ENCODE peak calls at places on chromosomes 7 and 10, in nine cellular contexts. B is brain microvascular endothelial cell; M is nephron progenitor cell; S is non-pigmented ciliary epithelial cell; K is heart right ventricle; J is NCI-H187; C is stimulated activated CD4-positive, alpha-beta T cell treated with anti-CD3 and anti-CD28 coated beads, Interleukin-12 subunit alpha, Interleukin-12 subunit beta, amount 100 ng/mL, for 24 hours; T is HCT116; H is H54. N is an unnamed sample.

GRCh38 chr10:77531441-77532001 is 106.1 kb downstream of the KCNMA1 start:
- DNase-seq in B (peak; percentile 91), M (no peak), S (peak; percentile 49), K (peak; percentile 17), J (no peak), C (no peak), T (peak; percentile 60), H (peak; percentile 84), N (peak; percentile 88)

GRCh38 chr10:100826983-100827818 is 81.8 kb downstream of the PAX2 start:
- DNase-seq in B (no peak), M (peak; percentile 56), S (no peak), K (no peak), J (no peak), C (no peak), T (peak; percentile 56), H (no peak), N (no peak)

GRCh38 chr7:104981671-104982036 is 32.4 kb upstream of the KMT2E start:
- DNase-seq in B (no peak), M (no peak), S (no peak), K (no peak), J (no peak), C (no peak), T (no peak), H (no peak), N (no peak)

GRCh38 chr7:143042821-143043271 is 9.3 kb upstream of the OR6V1 start:
- DNase-seq in B (no peak), M (no peak), S (no peak), K (no peak), J (no peak), C (no peak), T (no peak), H (no peak), N (no peak)

GRCh38 chr10:95263864-95264226 is 27.0 kb downstream of the PDLIM1 start:
- DNase-seq in B (no peak), M (no peak), S (no peak), K (no peak), J (no peak), C (no peak), T (no peak), H (no peak), N (no peak)

GRCh38 chr10:31582365-31583052 is 263.5 kb downstream of the ZEB1 start:
- DNase-seq in B (peak; percentile 23), M (no peak), S (no peak), K (peak; percentile 46), J (no peak), C (no peak), T (peak; percentile 19), H (peak; percentile 37), N (no peak)

GRCh38 chr7:35905555-35905954 is 104.7 kb downstream of the SEPTIN7 start:
- DNase-seq in B (peak; percentile 48), M (no peak), S (peak; percentile 24), K (no peak), J (no peak), C (no peak), T (no peak), H (no peak), N (peak; percentile 10)

GRCh38 chr7:116209561-116210070 is 723 bp upstream of the TES start:
- DNase-seq in B (no peak), M (no peak), S (no peak), K (no peak), J (no peak), C (no peak), T (no peak), H (no peak), N (no peak)

GRCh38 chr7:38025815-38026214 is 105.4 kb downstream of the EPDR1 start:
- DNase-seq in B (no peak), M (no peak), S (no peak), K (no peak), J (no peak), C (no peak), T (no peak), H (no peak), N (no peak)

GRCh38 chr7:18890885-18891621 is 226.4 kb downstream of the TWIST1 start:
- DNase-seq in B (no peak), M (no peak), S (no peak), K (no peak), J (no peak), C (no peak), T (no peak), H (no peak), N (no peak)

GRCh38 chr10:124091646-124092269 is 1.6 kb downstream of the CHST15 start:
- DNase-seq in B (peak; percentile 18), M (peak; percentile 57), S (no peak), K (peak; percentile 23), J (no peak), C (no peak), T (no peak), H (no peak), N (no peak)

GRCh38 chr7:17434191-17434590 is 135.7 kb downstream of the AHR start:
- DNase-seq in B (no peak), M (no peak), S (no peak), K (no peak), J (no peak), C (no peak), T (no peak), H (no peak), N (no peak)

GRCh38 chr7:24817339-24817738 is 60.1 kb upstream of the GSDME start:
- DNase-seq in B (no peak), M (no peak), S (no peak), K (no peak), J (no peak), C (no peak), T (no peak), H (no peak), N (no peak)

GRCh38 chr10:129820451-129820850 is 143.6 kb downstream of the EBF3 start:
- DNase-seq in B (no peak), M (no peak), S (no peak), K (no peak), J (no peak), C (no peak), T (no peak), H (no peak), N (no peak)

GRCh38 chr7:15922002-15922401 is 235.5 kb upstream of the MEOX2 start:
- DNase-seq in B (no peak), M (no peak), S (no peak), K (no peak), J (no peak), C (no peak), T (no peak), H (no peak), N (no peak)

GRCh38 chr10:7625836-7626235 is 40.9 kb downstream of the ITIH5 start:
- DNase-seq in B (no peak), M (no peak), S (no peak), K (no peak), J (no peak), C (no peak), T (no peak), H (no peak), N (no peak)

GRCh38 chr10:3871424-3871996 is 86.5 kb upstream of the KLF6 start:
- DNase-seq in B (no peak), M (no peak), S (no peak), K (no peak), J (no peak), C (no peak), T (no peak), H (no peak), N (no peak)

GRCh38 chr7:157140118-157140905 is 1.6 kb downstream of the UBE3C start:
- DNase-seq in B (peak; percentile 7), M (no peak), S (no peak), K (no peak), J (no peak), C (peak; percentile 11), T (no peak), H (no peak), N (no peak)

GRCh38 chr10:24652381-24652957 is 71.2 kb downstream of the ARHGAP21 start:
- DNase-seq in B (no peak), M (no peak), S (no peak), K (no peak), J (no peak), C (no peak), T (no peak), H (no peak), N (no peak)

GRCh38 chr7:95246935-95247370 is 77.4 kb downstream of the PON1 start:
- DNase-seq in B (peak; percentile 69), M (peak; percentile 55), S (peak; percentile 45), K (peak; percentile 50), J (peak; percentile 22), C (no peak), T (peak; percentile 54), H (peak; percentile 19), N (peak; percentile 74)

GRCh38 chr7:45089314-45089891 is 634 bp upstream of the NACAD start:
- DNase-seq in B (peak; percentile 29), M (peak; percentile 79), S (no peak), K (peak; percentile 43), J (peak; percentile 26), C (peak; percentile 60), T (no peak), H (peak; percentile 94), N (peak; percentile 60)

GRCh38 chr10:33093362-33093761 is 135.3 kb upstream of the ITGB1 start:
- DNase-seq in B (no peak), M (no peak), S (no peak), K (no peak), J (no peak), C (no peak), T (no peak), H (no peak), N (no peak)